ENCODE peak calls at places on chromosomes 2 and 18, in four cellular contexts. One of them, this sample, is unnamed.
A peak's percentile ranks its signal among the peaks of the same experiment; 100 is the strongest.

GRCh38 chr2:9770308-9771100 is 72.8 kb upstream of the TAF1B start:
- DNase-seq in GM12878: no peak
- DNase-seq in K562: peak; percentile 76
- DNase-seq in HepG2: peak; percentile 76
- DNase-seq in this sample: peak; percentile 79

GRCh38 chr2:128316777-128317185 is 1.9 kb downstream of the HS6ST1 start:
- DNase-seq in K562: no peak
- DNase-seq in HepG2: no peak
- DNase-seq in GM12878: no peak
- DNase-seq in this sample: peak; percentile 23

GRCh38 chr18:26405190-26405781 is 143.1 kb downstream of the KCTD1 start:
- DNase-seq in HepG2: peak; percentile 30
- DNase-seq in GM12878: no peak
- DNase-seq in K562: no peak
- DNase-seq in this sample: peak; percentile 62

GRCh38 chr2:85662899-85663683 is 4.9 kb downstream of the SFTPB start:
- DNase-seq in GM12878: no peak
- DNase-seq in HepG2: peak; percentile 15
- DNase-seq in K562: peak; percentile 54
- DNase-seq in this sample: peak; percentile 32

GRCh38 chr18:63818212-63818611 is 43.0 kb downstream of the SERPINB7 start:
- DNase-seq in GM12878: no peak
- DNase-seq in HepG2: no peak
- DNase-seq in K562: no peak
- DNase-seq in this sample: no peak

GRCh38 chr2:10318345-10318744 is 15.6 kb downstream of the HPCAL1 start:
- DNase-seq in HepG2: no peak
- DNase-seq in K562: peak; percentile 56
- DNase-seq in GM12878: no peak
- DNase-seq in this sample: no peak

GRCh38 chr2:28305202-28305601 is 87.5 kb upstream of the FOSL2 start:
- DNase-seq in HepG2: no peak
- DNase-seq in K562: no peak
- DNase-seq in GM12878: no peak
- DNase-seq in this sample: no peak

GRCh38 chr2:138712212-138712979 is 67.8 kb downstream of the NXPH2 start:
- DNase-seq in GM12878: peak; percentile 61
- DNase-seq in K562: no peak
- DNase-seq in HepG2: peak; percentile 37
- DNase-seq in this sample: no peak

GRCh38 chr2:208496129-208496528 is 89.5 kb downstream of the PTH2R start:
- DNase-seq in GM12878: no peak
- DNase-seq in HepG2: no peak
- DNase-seq in K562: no peak
- DNase-seq in this sample: no peak

GRCh38 chr2:12507295-12507694 is 209.4 kb upstream of the TRIB2 start:
- DNase-seq in GM12878: peak; percentile 76
- DNase-seq in K562: no peak
- DNase-seq in HepG2: no peak
- DNase-seq in this sample: no peak

GRCh38 chr18:9419956-9420631 is 55.2 kb upstream of the RALBP1 start:
- DNase-seq in HepG2: no peak
- DNase-seq in GM12878: no peak
- DNase-seq in K562: no peak
- DNase-seq in this sample: no peak

GRCh38 chr2:215299337-215299859 is 12.5 kb upstream of the ATIC start:
- DNase-seq in GM12878: no peak
- DNase-seq in HepG2: no peak
- DNase-seq in K562: peak; percentile 18
- DNase-seq in this sample: no peak

GRCh38 chr2:142321706-142322280 is 191.0 kb upstream of the LRP1B start:
- DNase-seq in GM12878: no peak
- DNase-seq in K562: no peak
- DNase-seq in HepG2: no peak
- DNase-seq in this sample: no peak

GRCh38 chr2:1791670-1792069 is 47.4 kb upstream of the PXDN start:
- DNase-seq in K562: no peak
- DNase-seq in GM12878: no peak
- DNase-seq in HepG2: no peak
- DNase-seq in this sample: no peak

GRCh38 chr2:233865838-233866237 is 2.3 kb downstream of the MSL3B start:
- DNase-seq in K562: peak; percentile 23
- DNase-seq in HepG2: peak; percentile 43
- DNase-seq in GM12878: no peak
- DNase-seq in this sample: peak; percentile 33

GRCh38 chr2:104944495-104944894 is 90.6 kb downstream of the POU3F3 start:
- DNase-seq in HepG2: peak; percentile 21
- DNase-seq in K562: no peak
- DNase-seq in GM12878: no peak
- DNase-seq in this sample: peak; percentile 35

GRCh38 chr2:191222507-191222906 is 22.7 kb upstream of the MYO1B start:
- DNase-seq in K562: no peak
- DNase-seq in HepG2: no peak
- DNase-seq in GM12878: no peak
- DNase-seq in this sample: no peak

GRCh38 chr18:54388203-54389142 is 30.8 kb downstream of the C18orf54 start:
- DNase-seq in GM12878: peak; percentile 40
- DNase-seq in HepG2: peak; percentile 80
- DNase-seq in K562: peak; percentile 44
- DNase-seq in this sample: no peak

GRCh38 chr2:23595021-23595420 is 210.0 kb downstream of the KLHL29 start:
- DNase-seq in HepG2: no peak
- DNase-seq in K562: no peak
- DNase-seq in GM12878: no peak
- DNase-seq in this sample: no peak

GRCh38 chr2:2547451-2547850 is 216.4 kb upstream of the MYT1L start:
- DNase-seq in HepG2: no peak
- DNase-seq in K562: no peak
- DNase-seq in GM12878: no peak
- DNase-seq in this sample: no peak

GRCh38 chr2:192354512-192355244 is 159.9 kb upstream of the TMEFF2 start:
- DNase-seq in HepG2: no peak
- DNase-seq in GM12878: no peak
- DNase-seq in K562: no peak
- DNase-seq in this sample: no peak

GRCh38 chr2:137023205-137023604 is 257.9 kb downstream of the THSD7B start:
- DNase-seq in HepG2: no peak
- DNase-seq in K562: no peak
- DNase-seq in GM12878: no peak
- DNase-seq in this sample: no peak

GRCh38 chr18:45519881-45520280 is 95.4 kb upstream of the SLC14A2 start:
- DNase-seq in HepG2: no peak
- DNase-seq in K562: no peak
- DNase-seq in GM12878: no peak
- DNase-seq in this sample: no peak

GRCh38 chr18:22637787-22638186 is 220.1 kb upstream of the CTAGE1 start:
- DNase-seq in HepG2: peak; percentile 42
- DNase-seq in K562: no peak
- DNase-seq in GM12878: no peak
- DNase-seq in this sample: no peak

GRCh38 chr2:47653909-47654789 is 128.8 kb upstream of the MSH6 start:
- DNase-seq in K562: peak; percentile 48
- DNase-seq in GM12878: no peak
- DNase-seq in HepG2: peak; percentile 42
- DNase-seq in this sample: peak; percentile 69

GRCh38 chr2:227295806-227296205 is 29.2 kb upstream of the MFF start:
- DNase-seq in K562: no peak
- DNase-seq in HepG2: peak; percentile 35
- DNase-seq in GM12878: no peak
- DNase-seq in this sample: no peak

GRCh38 chr2:24021122-24021998 is 11.5 kb downstream of the MFSD2B start:
- DNase-seq in K562: peak; percentile 55
- DNase-seq in HepG2: peak; percentile 61
- DNase-seq in GM12878: no peak
- DNase-seq in this sample: peak; percentile 77

GRCh38 chr2:121237980-121238665 is 46.9 kb downstream of the TFCP2L1 start:
- DNase-seq in GM12878: no peak
- DNase-seq in K562: no peak
- DNase-seq in HepG2: no peak
- DNase-seq in this sample: no peak

GRCh38 chr2:210477496-210477895 is 937 bp upstream of the LANCL1 start:
- DNase-seq in GM12878: no peak
- DNase-seq in HepG2: peak; percentile 54
- DNase-seq in K562: peak; percentile 49
- DNase-seq in this sample: peak; percentile 14

GRCh38 chr2:216632952-216633615 is at the start of gene IGFBP2:
- DNase-seq in GM12878: no peak
- DNase-seq in HepG2: no peak
- DNase-seq in K562: no peak
- DNase-seq in this sample: peak; percentile 96

GRCh38 chr18:7020995-7021777 is 96.4 kb downstream of the LAMA1 start:
- DNase-seq in HepG2: no peak
- DNase-seq in K562: no peak
- DNase-seq in GM12878: no peak
- DNase-seq in this sample: no peak

GRCh38 chr2:16663121-16663905 is 2.3 kb downstream of the CYRIA start:
- DNase-seq in GM12878: no peak
- DNase-seq in K562: no peak
- DNase-seq in HepG2: no peak
- DNase-seq in this sample: no peak

GRCh38 chr2:16666453-16666801 is 793 bp upstream of the CYRIA start:
- DNase-seq in K562: no peak
- DNase-seq in GM12878: no peak
- DNase-seq in HepG2: no peak
- DNase-seq in this sample: no peak

GRCh38 chr2:16664052-16664731 is 1.4 kb downstream of the CYRIA start:
- DNase-seq in K562: no peak
- DNase-seq in HepG2: no peak
- DNase-seq in GM12878: no peak
- DNase-seq in this sample: peak; percentile 77

GRCh38 chr2:16664809-16665745 is 557 bp downstream of the CYRIA start:
- DNase-seq in K562: no peak
- DNase-seq in GM12878: no peak
- DNase-seq in HepG2: no peak
- DNase-seq in this sample: no peak

GRCh38 chr2:16665746-16666452 is at the start of gene CYRIA:
- DNase-seq in K562: peak; percentile 87
- DNase-seq in GM12878: no peak
- DNase-seq in HepG2: no peak
- DNase-seq in this sample: peak; percentile 91
- TF ChIP-seq CHD2 in K562: no peak
- TF ChIP-seq CHD2 in GM12878: no peak
- TF ChIP-seq CHD2 in HepG2: no peak
- TF ChIP-seq CHD2 in this sample: no peak

DNA sequence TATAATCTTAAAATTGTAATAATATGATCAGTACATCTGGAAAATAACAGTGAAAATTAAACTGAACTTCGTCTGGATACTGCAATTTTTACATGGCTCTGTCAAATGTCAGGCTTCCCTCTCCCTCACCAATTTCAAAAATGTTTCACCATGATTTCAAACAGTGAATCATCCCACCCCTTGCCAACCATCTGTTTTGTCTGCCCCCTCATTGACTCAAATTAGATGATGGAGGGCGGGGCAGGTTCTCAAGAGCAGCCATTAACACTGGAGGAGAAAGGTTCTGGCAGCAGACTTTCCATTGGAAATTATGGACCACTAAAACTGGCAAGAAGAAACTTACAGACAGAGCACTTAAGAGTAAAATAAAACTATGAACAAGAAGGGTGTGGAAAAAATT is 1195.7 kb upstream of the ZEB2 start:
- DNase-seq in HepG2: no peak
- DNase-seq in K562: peak; percentile 25
- DNase-seq in GM12878: no peak
- DNase-seq in this sample: no peak
- TF ChIP-seq FOXM1 in HepG2: no peak
- TF ChIP-seq FOXM1 in K562: no peak
- TF ChIP-seq FOXM1 in GM12878: no peak
- TF ChIP-seq FOXM1 in this sample: no peak

DNA sequence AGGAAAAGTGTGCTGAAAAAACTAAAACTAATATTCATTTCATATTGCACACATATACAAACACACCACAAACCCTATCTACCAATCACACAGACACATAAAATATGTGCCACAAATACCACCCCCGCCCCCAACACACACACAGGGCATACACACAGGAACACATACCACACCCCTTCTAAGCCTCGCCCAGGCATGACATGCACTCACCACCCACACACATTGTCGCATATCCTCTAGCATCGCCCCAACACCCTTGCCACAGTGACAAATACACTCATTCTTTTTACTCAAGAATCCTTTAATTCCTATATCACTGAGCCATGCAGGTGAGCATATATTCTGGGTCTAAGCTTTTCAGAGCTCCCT is 24.6 kb upstream of the LCLAT1 start:
- DNase-seq in GM12878: peak; percentile 39
- DNase-seq in HepG2: no peak
- DNase-seq in K562: no peak
- DNase-seq in this sample: peak; percentile 70
- TF ChIP-seq CHD2 in GM12878: peak; percentile 56
- TF ChIP-seq CHD2 in HepG2: no peak
- TF ChIP-seq CHD2 in K562: no peak
- TF ChIP-seq CHD2 in this sample: peak; percentile 4

GRCh38 chr2:241011751-241012510 is 13.5 kb downstream of the SNED1 start:
- DNase-seq in HepG2: no peak
- DNase-seq in GM12878: no peak
- DNase-seq in K562: no peak
- DNase-seq in this sample: peak; percentile 40
- TF ChIP-seq FOXM1 in HepG2: no peak
- TF ChIP-seq FOXM1 in GM12878: no peak
- TF ChIP-seq FOXM1 in K562: no peak
- TF ChIP-seq FOXM1 in this sample: no peak

DNA sequence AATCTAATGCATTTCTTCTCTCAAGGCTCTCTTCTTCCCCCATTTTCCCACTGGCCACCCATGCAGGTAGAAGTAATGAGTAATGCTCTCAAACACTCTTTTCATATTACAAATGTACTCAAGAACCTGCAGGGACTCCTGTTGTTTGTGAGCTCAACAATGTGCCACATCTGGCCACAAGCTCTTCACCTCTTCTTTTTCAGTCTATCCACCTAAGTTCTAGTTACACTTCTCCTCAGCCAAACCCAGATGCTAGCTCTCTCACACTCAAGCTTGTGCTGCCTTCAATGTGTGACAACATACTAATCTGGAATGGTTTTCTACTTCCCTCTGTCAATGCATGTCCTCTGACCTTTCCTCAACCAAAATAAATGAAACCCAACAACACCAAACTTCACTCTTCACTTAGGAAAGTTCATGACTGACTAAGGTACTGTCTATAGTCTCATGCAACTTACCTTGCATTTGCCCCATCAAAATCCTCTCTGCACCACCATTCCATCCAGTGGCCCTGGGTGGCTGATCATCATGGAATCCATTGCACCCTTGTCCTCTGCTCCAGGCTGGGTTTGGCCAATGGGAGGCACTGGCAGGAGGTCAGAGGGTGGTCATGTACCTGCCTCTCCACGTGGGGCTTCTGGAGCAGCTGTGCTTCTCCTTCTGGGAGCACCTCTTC is 5.3 kb upstream of the IL18R1 start:
- DNase-seq in GM12878: no peak
- DNase-seq in HepG2: no peak
- DNase-seq in K562: no peak
- DNase-seq in this sample: no peak
- TF ChIP-seq CHD2 in GM12878: no peak
- TF ChIP-seq CHD2 in HepG2: no peak
- TF ChIP-seq CHD2 in K562: no peak
- TF ChIP-seq CHD2 in this sample: no peak

This sample was measured in SK-N-SH.